ENCODE peak calls at places on chromosome 20, in eight cellular contexts. J is choroid plexus epithelial cell, K is ascending aorta, V is A549, Z is endodermal cell, X is left ventricle myocardium inferior, O is epithelial cell of esophagus, B is foreskin fibroblast. N is an unnamed sample.

GRCh38 chr20:44389871-44390270 is 34.4 kb downstream of the HNF4A start:
- DNase-seq in J (no peak), K (no peak), V (no peak), Z (no peak), X (no peak), O (no peak), B (no peak), N (no peak)

GRCh38 chr20:58655328-58656094 is 4.4 kb downstream of the STX16 start:
- DNase-seq in J (no peak), K (no peak), V (no peak), Z (no peak), X (no peak), O (no peak), B (no peak), N (no peak)

GRCh38 chr20:53660947-53661381 is 67.3 kb upstream of the ZNF217 start:
- DNase-seq in J (no peak), K (no peak), V (no peak), Z (peak), X (no peak), O (no peak), B (no peak), N (no peak)

GRCh38 chr20:10536531-10536930 is 101.4 kb downstream of the SLX4IP start:
- DNase-seq in J (peak), K (no peak), V (no peak), Z (peak), X (no peak), O (peak), B (no peak), N (no peak)

GRCh38 chr20:61907081-61907891 is 158.4 kb downstream of the TAF4 start:
- DNase-seq in J (no peak), K (no peak), V (no peak), Z (no peak), X (no peak), O (no peak), B (no peak), N (no peak)

GRCh38 chr20:52747736-52748135 is 224.4 kb upstream of the TSHZ2 start:
- DNase-seq in J (no peak), K (no peak), V (no peak), Z (peak), X (no peak), O (peak), B (no peak), N (no peak)

GRCh38 chr20:60653111-60653845 is 598.8 kb upstream of the CDH4 start:
- DNase-seq in J (no peak), K (no peak), V (no peak), Z (no peak), X (no peak), O (no peak), B (no peak), N (no peak)

GRCh38 chr20:2101057-2101934 is at the start of gene STK35:
- DNase-seq in J (no peak), K (no peak), V (peak), Z (peak), X (no peak), O (no peak), B (peak), N (no peak)

GRCh38 chr20:53550590-53551187 is 43.0 kb downstream of the ZNF217 start:
- DNase-seq in J (peak), K (no peak), V (no peak), Z (no peak), X (no peak), O (peak), B (no peak), N (no peak)

GRCh38 chr20:16810216-16810615 is 62.1 kb downstream of the OTOR start:
- DNase-seq in J (no peak), K (no peak), V (no peak), Z (no peak), X (no peak), O (peak), B (no peak), N (no peak)

GRCh38 chr20:25282796-25283195 is 34.9 kb downstream of the PYGB start:
- DNase-seq in J (no peak), K (peak), V (no peak), Z (no peak), X (no peak), O (no peak), B (no peak), N (no peak)

GRCh38 chr20:43681991-43682410 is 15.1 kb downstream of the MYBL2 start:
- DNase-seq in J (no peak), K (no peak), V (no peak), Z (no peak), X (no peak), O (no peak), B (no peak), N (no peak)

GRCh38 chr20:35502352-35502751 is 27.1 kb downstream of the C20orf173 start:
- DNase-seq in J (no peak), K (no peak), V (no peak), Z (no peak), X (no peak), O (no peak), B (no peak), N (no peak)

GRCh38 chr20:10497283-10497682 is 62.2 kb downstream of the SLX4IP start:
- DNase-seq in J (no peak), K (no peak), V (no peak), Z (no peak), X (no peak), O (no peak), B (no peak), N (no peak)

GRCh38 chr20:30484749-30485070 is 772.8 kb upstream of the DEFB115 start:
- DNase-seq in J (no peak), K (no peak), V (no peak), Z (no peak), X (no peak), O (no peak), B (no peak), N (no peak)

GRCh38 chr20:18511566-18511965 is 3.8 kb downstream of the SEC23B start:
- DNase-seq in J (no peak), K (no peak), V (no peak), Z (no peak), X (no peak), O (no peak), B (no peak), N (no peak)

GRCh38 chr20:57064836-57065235 is 201.6 kb downstream of the BMP7 start:
- DNase-seq in J (no peak), K (no peak), V (no peak), Z (no peak), X (no peak), O (no peak), B (no peak), N (no peak)

GRCh38 chr20:37297066-37297736 is 7.7 kb downstream of the MANBAL start:
- DNase-seq in J (no peak), K (no peak), V (no peak), Z (no peak), X (no peak), O (peak), B (peak), N (peak)

GRCh38 chr20:22475662-22476061 is 108.7 kb downstream of the FOXA2 start:
- DNase-seq in J (no peak), K (no peak), V (no peak), Z (no peak), X (no peak), O (no peak), B (no peak), N (no peak)

GRCh38 chr20:2246081-2246491 is 49.7 kb upstream of the TGM3 start:
- DNase-seq in J (no peak), K (no peak), V (no peak), Z (peak), X (no peak), O (no peak), B (no peak), N (no peak)

GRCh38 chr20:7038029-7038428 is 270.5 kb downstream of the BMP2 start:
- DNase-seq in J (peak), K (no peak), V (no peak), Z (no peak), X (no peak), O (peak), B (no peak), N (peak)

GRCh38 chr20:50510706-50511401 is 671 bp downstream of the PTPN1 start:
- DNase-seq in J (no peak), K (no peak), V (no peak), Z (no peak), X (peak), O (no peak), B (no peak), N (no peak)

GRCh38 chr20:50508171-50508761 is 1.9 kb upstream of the PTPN1 start:
- DNase-seq in J (no peak), K (no peak), V (no peak), Z (peak), X (no peak), O (no peak), B (no peak), N (no peak)

GRCh38 chr20:50513169-50514034 is 3.2 kb downstream of the PTPN1 start:
- DNase-seq in J (peak), K (no peak), V (no peak), Z (no peak), X (no peak), O (peak), B (peak), N (no peak)

GRCh38 chr20:50512323-50512722 is 2.1 kb downstream of the PTPN1 start:
- DNase-seq in J (no peak), K (no peak), V (no peak), Z (no peak), X (no peak), O (no peak), B (no peak), N (no peak)

GRCh38 chr20:50509923-50510705 is at the start of gene PTPN1:
- DNase-seq in J (peak), K (peak), V (peak), Z (peak), X (peak), O (peak), B (peak), N (peak)
- TF ChIP-seq CTCF in J (peak), K (no peak), V (no peak), Z (no peak), X (peak), O (peak), B (no peak), N (no peak)

DNA sequence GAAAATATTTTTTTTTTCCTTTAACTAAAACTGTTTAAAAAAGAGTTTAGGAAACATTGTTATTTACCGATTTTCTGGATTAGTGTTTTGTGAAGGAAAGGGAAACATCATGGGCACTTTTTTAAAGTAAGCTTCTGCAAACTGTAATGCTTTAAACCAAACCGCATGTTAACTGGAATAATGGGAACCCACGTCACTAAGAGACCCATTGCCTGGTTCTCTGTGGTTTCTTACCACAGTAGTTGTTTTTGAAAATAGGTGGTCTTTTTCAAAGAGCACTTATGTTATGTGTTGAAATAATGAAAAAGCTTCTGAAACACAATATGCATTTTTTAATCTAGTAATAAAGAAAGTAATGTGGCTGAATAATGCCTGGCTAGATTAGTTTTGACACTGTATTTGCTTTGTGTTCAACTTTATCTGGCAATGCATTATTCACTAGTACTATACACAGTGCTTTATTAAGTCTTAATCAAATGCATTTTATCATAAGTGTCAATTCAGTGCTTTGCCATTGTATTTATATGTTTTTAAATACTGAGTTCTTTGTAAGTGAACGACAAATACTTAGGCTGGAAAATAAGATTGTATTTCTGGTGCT is 754.1 kb upstream of the FLRT3 start:
- DNase-seq in J (no peak), K (no peak), V (no peak), Z (no peak), X (no peak), O (no peak), B (no peak), N (no peak)
- H3K4me3 ChIP-seq in J (no peak), K (no peak), V (no peak), Z (no peak), X (no peak), O (no peak), B (no peak), N (no peak)

DNA sequence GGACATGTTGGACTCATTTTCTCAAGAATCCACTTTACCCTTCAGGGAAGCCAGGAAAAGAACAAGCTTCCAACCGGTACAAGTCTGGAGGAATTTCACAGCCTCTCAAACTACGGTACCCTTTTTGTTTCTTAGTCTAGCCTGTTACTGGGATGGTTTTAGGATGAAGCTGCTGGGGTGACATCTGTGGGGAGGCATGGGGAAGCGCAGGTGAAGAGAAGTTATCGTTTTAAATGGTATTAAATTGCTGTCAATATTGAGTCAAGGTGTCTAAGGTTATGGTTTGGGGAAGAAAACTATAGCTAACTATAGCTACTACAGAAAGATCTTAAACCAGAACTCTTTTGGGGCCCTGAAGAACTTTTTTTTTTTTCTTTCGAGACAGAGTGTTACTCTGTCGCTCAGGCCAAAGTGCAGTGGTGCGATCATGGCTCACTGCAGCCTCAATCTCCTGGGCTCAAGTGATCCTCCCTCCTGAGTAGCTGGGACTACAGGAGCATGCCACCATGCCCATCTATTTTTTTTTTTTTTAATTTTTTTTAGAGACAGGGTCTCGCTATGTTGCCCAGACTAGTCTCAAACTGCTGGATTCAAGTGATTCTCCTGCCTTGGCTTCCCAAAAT is 128.7 kb downstream of the RIN2 start:
- DNase-seq in J (peak), K (no peak), V (peak), Z (peak), X (no peak), O (peak), B (no peak), N (no peak)
- TF ChIP-seq CTCF in J (peak), K (no peak), V (peak), Z (peak), X (peak), O (peak), B (peak), N (peak)

GRCh38 chr20:19995220-19995863 is 21.8 kb upstream of the NAA20 start:
- DNase-seq in J (peak), K (no peak), V (peak), Z (no peak), X (no peak), O (peak), B (peak), N (no peak)

GRCh38 chr20:19991826-19992225 is 25.3 kb upstream of the NAA20 start:
- DNase-seq in J (peak), K (no peak), V (no peak), Z (no peak), X (no peak), O (no peak), B (no peak), N (no peak)

GRCh38 chr20:19992996-19993908 is 23.9 kb upstream of the NAA20 start:
- DNase-seq in J (peak), K (no peak), V (peak), Z (peak), X (no peak), O (peak), B (peak), N (peak)

GRCh38 chr20:19996970-19997369 is 20.2 kb upstream of the NAA20 start:
- DNase-seq in J (peak), K (no peak), V (no peak), Z (no peak), X (no peak), O (no peak), B (no peak), N (peak)

GRCh38 chr20:19993937-19994667 is 23.1 kb upstream of the NAA20 start:
- DNase-seq in J (peak), K (no peak), V (no peak), Z (no peak), X (peak), O (peak), B (peak), N (no peak)
- H3K4me3 ChIP-seq in J (no peak), K (no peak), V (peak), Z (no peak), X (peak), O (no peak), B (peak), N (no peak)

GRCh38 chr20:33746325-33746998 is 14.7 kb downstream of the ZNF341 start:
- DNase-seq in J (no peak), K (no peak), V (no peak), Z (no peak), X (no peak), O (no peak), B (no peak), N (no peak)

GRCh38 chr20:33757046-33757445 is 25.2 kb downstream of the ZNF341 start:
- DNase-seq in J (no peak), K (no peak), V (no peak), Z (no peak), X (no peak), O (no peak), B (no peak), N (no peak)

GRCh38 chr20:33753763-33754162 is 22.0 kb downstream of the ZNF341 start:
- DNase-seq in J (peak), K (no peak), V (no peak), Z (no peak), X (no peak), O (peak), B (no peak), N (no peak)

GRCh38 chr20:33753143-33753542 is 21.3 kb downstream of the ZNF341 start:
- DNase-seq in J (no peak), K (no peak), V (no peak), Z (no peak), X (no peak), O (no peak), B (no peak), N (no peak)

GRCh38 chr20:33751775-33752174 is 20.0 kb downstream of the ZNF341 start:
- DNase-seq in J (no peak), K (no peak), V (no peak), Z (no peak), X (no peak), O (no peak), B (no peak), N (no peak)
- TF ChIP-seq CTCF in J (no peak), K (no peak), V (no peak), Z (no peak), X (no peak), O (no peak), B (no peak), N (no peak)

N was measured in astrocyte of the cerebellum.